ENCODE peak calls at places on chromosomes 11 and 22, in nine cellular contexts. One of them, this sample, is unnamed.

GRCh38 chr22:17388235-17388634 is 19.0 kb downstream of the CECR2 start:
- DNase-seq in brain microvascular endothelial cell: no peak
- DNase-seq in choroid plexus epithelial cell: no peak
- DNase-seq in H9: no peak
- DNase-seq in chondrocyte: no peak
- DNase-seq in thoracic aorta: no peak
- DNase-seq in fibroblast of mammary gland: no peak
- DNase-seq in endothelial cell: no peak
- DNase-seq in OCI-LY7: no peak
- DNase-seq in this sample: no peak

GRCh38 chr22:39995346-39996252 is 845 bp downstream of the FAM83F start:
- DNase-seq in H9: peak; percentile 43
- DNase-seq in fibroblast of mammary gland: no peak
- DNase-seq in chondrocyte: no peak
- DNase-seq in OCI-LY7: no peak
- DNase-seq in brain microvascular endothelial cell: no peak
- DNase-seq in endothelial cell: no peak
- DNase-seq in choroid plexus epithelial cell: no peak
- DNase-seq in thoracic aorta: no peak
- DNase-seq in this sample: peak; percentile 44

GRCh38 chr11:103097279-103097678 is 5.3 kb upstream of the DCUN1D5 start:
- DNase-seq in OCI-LY7: no peak
- DNase-seq in brain microvascular endothelial cell: no peak
- DNase-seq in choroid plexus epithelial cell: no peak
- DNase-seq in thoracic aorta: no peak
- DNase-seq in endothelial cell: no peak
- DNase-seq in fibroblast of mammary gland: no peak
- DNase-seq in H9: no peak
- DNase-seq in chondrocyte: no peak
- DNase-seq in this sample: no peak

GRCh38 chr22:49329636-49330035 is 498.0 kb downstream of the BRD1 start:
- DNase-seq in brain microvascular endothelial cell: no peak
- DNase-seq in thoracic aorta: no peak
- DNase-seq in endothelial cell: no peak
- DNase-seq in fibroblast of mammary gland: no peak
- DNase-seq in choroid plexus epithelial cell: no peak
- DNase-seq in chondrocyte: peak; percentile 44
- DNase-seq in H9: no peak
- DNase-seq in OCI-LY7: no peak
- DNase-seq in this sample: no peak

GRCh38 chr11:117226388-117227385 is 5.2 kb downstream of the PCSK7 start:
- DNase-seq in thoracic aorta: no peak
- DNase-seq in choroid plexus epithelial cell: peak; percentile 88
- DNase-seq in OCI-LY7: peak; percentile 85
- DNase-seq in brain microvascular endothelial cell: no peak
- DNase-seq in fibroblast of mammary gland: peak; percentile 79
- DNase-seq in chondrocyte: no peak
- DNase-seq in endothelial cell: peak; percentile 26
- DNase-seq in H9: peak; percentile 52
- DNase-seq in this sample: peak; percentile 90

GRCh38 chr22:44191036-44191454 is 10.3 kb downstream of the PARVG start:
- DNase-seq in thoracic aorta: no peak
- DNase-seq in OCI-LY7: no peak
- DNase-seq in H9: no peak
- DNase-seq in endothelial cell: no peak
- DNase-seq in choroid plexus epithelial cell: no peak
- DNase-seq in brain microvascular endothelial cell: no peak
- DNase-seq in fibroblast of mammary gland: peak; percentile 9
- DNase-seq in chondrocyte: no peak
- DNase-seq in this sample: no peak

GRCh38 chr11:103940542-103940941 is 95.9 kb upstream of the DDI1 start:
- DNase-seq in H9: no peak
- DNase-seq in OCI-LY7: no peak
- DNase-seq in thoracic aorta: no peak
- DNase-seq in chondrocyte: no peak
- DNase-seq in endothelial cell: no peak
- DNase-seq in fibroblast of mammary gland: no peak
- DNase-seq in choroid plexus epithelial cell: no peak
- DNase-seq in brain microvascular endothelial cell: no peak
- DNase-seq in this sample: no peak

GRCh38 chr11:87307101-87307500 is 269.4 kb downstream of the TMEM135 start:
- DNase-seq in chondrocyte: no peak
- DNase-seq in endothelial cell: no peak
- DNase-seq in fibroblast of mammary gland: peak; percentile 8
- DNase-seq in thoracic aorta: no peak
- DNase-seq in choroid plexus epithelial cell: no peak
- DNase-seq in brain microvascular endothelial cell: no peak
- DNase-seq in H9: no peak
- DNase-seq in OCI-LY7: no peak
- DNase-seq in this sample: no peak

GRCh38 chr11:76270387-76270786 is 64.1 kb upstream of the WNT11 start:
- DNase-seq in thoracic aorta: no peak
- DNase-seq in choroid plexus epithelial cell: peak; percentile 18
- DNase-seq in OCI-LY7: no peak
- DNase-seq in chondrocyte: no peak
- DNase-seq in endothelial cell: no peak
- DNase-seq in fibroblast of mammary gland: peak; percentile 65
- DNase-seq in brain microvascular endothelial cell: no peak
- DNase-seq in H9: no peak
- DNase-seq in this sample: peak; percentile 60

GRCh38 chr22:49897015-49897684 is 21.1 kb downstream of the ALG12 start:
- DNase-seq in thoracic aorta: no peak
- DNase-seq in H9: no peak
- DNase-seq in endothelial cell: no peak
- DNase-seq in fibroblast of mammary gland: no peak
- DNase-seq in choroid plexus epithelial cell: no peak
- DNase-seq in brain microvascular endothelial cell: no peak
- DNase-seq in chondrocyte: no peak
- DNase-seq in OCI-LY7: no peak
- DNase-seq in this sample: no peak

GRCh38 chr22:26667140-26667539 is 9.8 kb downstream of the MIAT start:
- DNase-seq in OCI-LY7: no peak
- DNase-seq in fibroblast of mammary gland: no peak
- DNase-seq in H9: no peak
- DNase-seq in endothelial cell: no peak
- DNase-seq in thoracic aorta: no peak
- DNase-seq in brain microvascular endothelial cell: no peak
- DNase-seq in chondrocyte: peak; percentile 48
- DNase-seq in choroid plexus epithelial cell: no peak
- DNase-seq in this sample: no peak

GRCh38 chr11:118012083-118012669 is 26.0 kb downstream of the IL10RA start:
- DNase-seq in fibroblast of mammary gland: peak; percentile 2
- DNase-seq in chondrocyte: no peak
- DNase-seq in H9: no peak
- DNase-seq in choroid plexus epithelial cell: peak; percentile 13
- DNase-seq in thoracic aorta: no peak
- DNase-seq in OCI-LY7: peak; percentile 59
- DNase-seq in endothelial cell: no peak
- DNase-seq in brain microvascular endothelial cell: no peak
- DNase-seq in this sample: peak; percentile 79

GRCh38 chr22:28484662-28485061 is 195.0 kb downstream of the TTC28 start:
- DNase-seq in thoracic aorta: no peak
- DNase-seq in fibroblast of mammary gland: no peak
- DNase-seq in H9: no peak
- DNase-seq in chondrocyte: no peak
- DNase-seq in brain microvascular endothelial cell: no peak
- DNase-seq in choroid plexus epithelial cell: no peak
- DNase-seq in OCI-LY7: no peak
- DNase-seq in endothelial cell: no peak
- DNase-seq in this sample: no peak

GRCh38 chr22:32411388-32411787 is 659 bp downstream of the RTCB start:
- DNase-seq in chondrocyte: no peak
- DNase-seq in thoracic aorta: no peak
- DNase-seq in brain microvascular endothelial cell: peak; percentile 14
- DNase-seq in OCI-LY7: peak; percentile 21
- DNase-seq in choroid plexus epithelial cell: peak; percentile 46
- DNase-seq in endothelial cell: no peak
- DNase-seq in H9: no peak
- DNase-seq in fibroblast of mammary gland: peak; percentile 23
- DNase-seq in this sample: peak; percentile 54

GRCh38 chr22:30609260-30610185 is 2.5 kb downstream of the TCN2 start:
- DNase-seq in thoracic aorta: no peak
- DNase-seq in choroid plexus epithelial cell: peak; percentile 91
- DNase-seq in brain microvascular endothelial cell: peak; percentile 80
- DNase-seq in chondrocyte: no peak
- DNase-seq in OCI-LY7: no peak
- DNase-seq in endothelial cell: no peak
- DNase-seq in H9: no peak
- DNase-seq in fibroblast of mammary gland: peak; percentile 85
- DNase-seq in this sample: peak; percentile 85

GRCh38 chr11:45834298-45834756 is 12.9 kb upstream of the CRY2 start:
- DNase-seq in chondrocyte: no peak
- DNase-seq in OCI-LY7: no peak
- DNase-seq in fibroblast of mammary gland: no peak
- DNase-seq in thoracic aorta: no peak
- DNase-seq in choroid plexus epithelial cell: no peak
- DNase-seq in brain microvascular endothelial cell: no peak
- DNase-seq in H9: no peak
- DNase-seq in endothelial cell: no peak
- DNase-seq in this sample: no peak

GRCh38 chr11:123640677-123641494 is 13.5 kb downstream of the SCN3B start:
- DNase-seq in fibroblast of mammary gland: peak; percentile 29
- DNase-seq in thoracic aorta: no peak
- DNase-seq in brain microvascular endothelial cell: peak; percentile 22
- DNase-seq in OCI-LY7: peak; percentile 50
- DNase-seq in chondrocyte: no peak
- DNase-seq in choroid plexus epithelial cell: peak; percentile 58
- DNase-seq in H9: peak; percentile 77
- DNase-seq in endothelial cell: peak; percentile 65
- DNase-seq in this sample: peak; percentile 61

GRCh38 chr11:119706887-119707286 is 22.1 kb downstream of the NECTIN1 start:
- DNase-seq in thoracic aorta: no peak
- DNase-seq in choroid plexus epithelial cell: no peak
- DNase-seq in fibroblast of mammary gland: no peak
- DNase-seq in chondrocyte: no peak
- DNase-seq in endothelial cell: peak; percentile 34
- DNase-seq in brain microvascular endothelial cell: no peak
- DNase-seq in H9: no peak
- DNase-seq in OCI-LY7: no peak
- DNase-seq in this sample: no peak
- TF ChIP-seq CTCF in thoracic aorta: no peak
- TF ChIP-seq CTCF in choroid plexus epithelial cell: peak; percentile 47
- TF ChIP-seq CTCF in fibroblast of mammary gland: peak; percentile 36
- TF ChIP-seq CTCF in chondrocyte: peak; percentile 37
- TF ChIP-seq CTCF in endothelial cell: no peak
- TF ChIP-seq CTCF in brain microvascular endothelial cell: peak; percentile 51
- TF ChIP-seq CTCF in H9: peak; percentile 50
- TF ChIP-seq CTCF in OCI-LY7: no peak
- TF ChIP-seq CTCF in this sample: no peak

DNA sequence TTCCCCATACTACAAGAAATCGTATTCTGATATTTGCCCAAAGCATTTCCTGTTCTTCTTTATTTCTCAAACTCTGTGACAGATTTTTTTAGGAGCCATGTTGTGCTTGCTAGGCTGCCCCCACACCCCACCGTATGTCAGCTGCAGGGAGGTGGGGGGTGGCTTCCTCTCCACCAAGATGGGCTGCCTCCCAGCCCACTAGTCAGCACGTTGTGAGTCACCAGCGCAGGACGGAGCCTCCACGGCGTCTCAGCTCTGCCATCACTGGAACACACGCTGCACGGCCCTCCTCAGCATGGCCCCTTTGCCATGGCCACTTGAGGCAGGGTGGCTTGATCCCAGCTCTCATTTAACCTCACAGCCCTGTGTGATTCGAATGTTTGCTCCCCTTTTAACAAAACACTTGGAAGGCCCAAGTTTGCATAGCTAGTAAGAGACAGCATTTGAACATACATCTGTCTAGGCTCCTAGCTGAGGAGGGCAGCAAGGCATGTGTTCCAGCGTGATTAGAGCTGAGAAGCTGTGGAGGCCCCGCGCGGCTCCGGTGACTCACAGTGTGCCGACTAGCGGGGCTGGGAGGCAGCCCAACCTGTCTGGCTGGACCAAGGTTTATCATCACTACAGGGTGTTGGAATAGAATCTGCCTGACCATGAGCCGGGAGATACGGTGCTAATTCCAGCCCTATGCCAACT is 180.7 kb upstream of the NCAM1 start:
- DNase-seq in endothelial cell: no peak
- DNase-seq in fibroblast of mammary gland: peak; percentile 61
- DNase-seq in choroid plexus epithelial cell: no peak
- DNase-seq in OCI-LY7: no peak
- DNase-seq in thoracic aorta: no peak
- DNase-seq in brain microvascular endothelial cell: no peak
- DNase-seq in H9: no peak
- DNase-seq in chondrocyte: no peak
- DNase-seq in this sample: peak; percentile 72
- TF ChIP-seq CTCF in endothelial cell: no peak
- TF ChIP-seq CTCF in fibroblast of mammary gland: no peak
- TF ChIP-seq CTCF in choroid plexus epithelial cell: no peak
- TF ChIP-seq CTCF in OCI-LY7: no peak
- TF ChIP-seq CTCF in thoracic aorta: peak; percentile 18
- TF ChIP-seq CTCF in brain microvascular endothelial cell: no peak
- TF ChIP-seq CTCF in H9: no peak
- TF ChIP-seq CTCF in chondrocyte: no peak
- TF ChIP-seq CTCF in this sample: no peak

GRCh38 chr11:64653388-64653973 is 62.5 kb downstream of the SLC22A12 start:
- DNase-seq in choroid plexus epithelial cell: no peak
- DNase-seq in endothelial cell: no peak
- DNase-seq in chondrocyte: no peak
- DNase-seq in thoracic aorta: no peak
- DNase-seq in H9: no peak
- DNase-seq in brain microvascular endothelial cell: no peak
- DNase-seq in OCI-LY7: no peak
- DNase-seq in fibroblast of mammary gland: no peak
- DNase-seq in this sample: no peak
- TF ChIP-seq CTCF in choroid plexus epithelial cell: no peak
- TF ChIP-seq CTCF in endothelial cell: no peak
- TF ChIP-seq CTCF in chondrocyte: peak; percentile 58
- TF ChIP-seq CTCF in thoracic aorta: no peak
- TF ChIP-seq CTCF in H9: no peak
- TF ChIP-seq CTCF in brain microvascular endothelial cell: no peak
- TF ChIP-seq CTCF in OCI-LY7: peak; percentile 23
- TF ChIP-seq CTCF in fibroblast of mammary gland: no peak
- TF ChIP-seq CTCF in this sample: no peak

GRCh38 chr11:12867531-12867930 is 141.6 kb upstream of the RASSF10 start:
- DNase-seq in chondrocyte: no peak
- DNase-seq in brain microvascular endothelial cell: no peak
- DNase-seq in choroid plexus epithelial cell: no peak
- DNase-seq in OCI-LY7: no peak
- DNase-seq in H9: no peak
- DNase-seq in thoracic aorta: no peak
- DNase-seq in endothelial cell: no peak
- DNase-seq in fibroblast of mammary gland: no peak
- DNase-seq in this sample: no peak

GRCh38 chr11:12871788-12872321 is 137.3 kb upstream of the RASSF10 start:
- DNase-seq in endothelial cell: no peak
- DNase-seq in thoracic aorta: no peak
- DNase-seq in brain microvascular endothelial cell: no peak
- DNase-seq in OCI-LY7: no peak
- DNase-seq in chondrocyte: no peak
- DNase-seq in H9: no peak
- DNase-seq in fibroblast of mammary gland: peak; percentile 38
- DNase-seq in choroid plexus epithelial cell: peak; percentile 34
- DNase-seq in this sample: no peak

GRCh38 chr11:12865871-12866595 is 143.1 kb upstream of the RASSF10 start:
- DNase-seq in OCI-LY7: no peak
- DNase-seq in H9: no peak
- DNase-seq in chondrocyte: no peak
- DNase-seq in choroid plexus epithelial cell: no peak
- DNase-seq in endothelial cell: no peak
- DNase-seq in brain microvascular endothelial cell: no peak
- DNase-seq in thoracic aorta: no peak
- DNase-seq in fibroblast of mammary gland: no peak
- DNase-seq in this sample: no peak

GRCh38 chr11:12871251-12871650 is 137.9 kb upstream of the RASSF10 start:
- DNase-seq in choroid plexus epithelial cell: no peak
- DNase-seq in OCI-LY7: no peak
- DNase-seq in brain microvascular endothelial cell: no peak
- DNase-seq in thoracic aorta: no peak
- DNase-seq in fibroblast of mammary gland: no peak
- DNase-seq in H9: no peak
- DNase-seq in chondrocyte: no peak
- DNase-seq in endothelial cell: no peak
- DNase-seq in this sample: no peak

GRCh38 chr11:12868315-12869073 is 140.6 kb upstream of the RASSF10 start:
- DNase-seq in H9: no peak
- DNase-seq in choroid plexus epithelial cell: peak; percentile 57
- DNase-seq in OCI-LY7: no peak
- DNase-seq in thoracic aorta: no peak
- DNase-seq in brain microvascular endothelial cell: no peak
- DNase-seq in chondrocyte: no peak
- DNase-seq in fibroblast of mammary gland: peak; percentile 56
- DNase-seq in endothelial cell: no peak
- DNase-seq in this sample: no peak
- TF ChIP-seq CTCF in H9: peak; percentile 51
- TF ChIP-seq CTCF in choroid plexus epithelial cell: peak; percentile 44
- TF ChIP-seq CTCF in OCI-LY7: peak; percentile 45
- TF ChIP-seq CTCF in thoracic aorta: peak; percentile 20
- TF ChIP-seq CTCF in brain microvascular endothelial cell: peak; percentile 49
- TF ChIP-seq CTCF in chondrocyte: peak; percentile 72
- TF ChIP-seq CTCF in fibroblast of mammary gland: peak; percentile 43
- TF ChIP-seq CTCF in endothelial cell: no peak
- TF ChIP-seq CTCF in this sample: peak; percentile 20